ENCODE peak calls at places on chromosomes 12 and 14, in six cellular contexts. W is SW480, E is GM06990, B is NCI-H1092 treated with DMSO at 0.1 percent for 48 hours, V is HFF-Myc, P is H4. D is an unnamed sample.

GRCh38 chr12:120134307-120134980 is 17.9 kb upstream of the RAB35 start:
- DNase-seq in W (no peak), E (no peak), B (no peak), V (no peak), P (no peak), D (no peak)

GRCh38 chr14:55446833-55447232 is 6.4 kb upstream of the TBPL2 start:
- DNase-seq in W (no peak), E (no peak), B (no peak), V (no peak), P (peak; percentile 72), D (no peak)

GRCh38 chr12:81668475-81668874 is 90.7 kb downstream of the PPFIA2 start:
- DNase-seq in W (peak; percentile 78), E (no peak), B (no peak), V (no peak), P (peak; percentile 90), D (peak; percentile 1)

GRCh38 chr14:68291820-68292219 is 472.2 kb downstream of the RAD51B start:
- DNase-seq in W (no peak), E (no peak), B (peak; percentile 54), V (no peak), P (no peak), D (no peak)

GRCh38 chr12:24470050-24470449 is 478.9 kb downstream of the BCAT1 start:
- DNase-seq in W (no peak), E (no peak), B (no peak), V (no peak), P (no peak), D (no peak)

GRCh38 chr14:96584199-96584906 is 82.2 kb downstream of the PAPOLA start:
- DNase-seq in W (peak; percentile 78), E (peak; percentile 41), B (peak; percentile 34), V (no peak), P (no peak), D (peak; percentile 73)

GRCh38 chr14:100692859-100693558 is 33.7 kb upstream of the DLK1 start:
- DNase-seq in W (peak; percentile 90), E (no peak), B (no peak), V (peak; percentile 80), P (peak; percentile 95), D (no peak)

GRCh38 chr14:23299558-23299957 is 3.1 kb downstream of the PPP1R3E start:
- DNase-seq in W (peak; percentile 72), E (no peak), B (no peak), V (no peak), P (peak; percentile 58), D (no peak)

GRCh38 chr12:103884316-103884715 is 43.3 kb upstream of the NT5DC3 start:
- DNase-seq in W (no peak), E (no peak), B (peak; percentile 33), V (no peak), P (peak; percentile 19), D (peak; percentile 65)

GRCh38 chr14:33676135-33676566 is 274.7 kb downstream of the EGLN3 start:
- DNase-seq in W (peak; percentile 69), E (no peak), B (peak; percentile 29), V (no peak), P (peak; percentile 87), D (peak; percentile 3)